ENCODE peak calls at places on chromosomes 12 and 14, in ten cellular contexts. U is Right ventricle myocardium superior; R is uterus; H is activated T-helper 1 cell treated with anti-CD3 and anti-CD28 coated beads, Interleukin-2, amount 50 U/mL, for 16 hours; X is HL-60; B is neural crest cell; J is GM23338; O is globus pallidus; G is psoas muscle; N is M059J. K is an unnamed sample.

GRCh38 chr12:122963928-122964240 is 2.4 kb downstream of the ABCB9 start:
- DNase-seq in N (no peak), U (peak; percentile 73), X (no peak), J (no peak), O (peak; percentile 34), R (peak; percentile 59), H (no peak), B (no peak), G (no peak), K (no peak)

GRCh38 chr14:57502581-57503254 is 9.1 kb upstream of the CCDC198 start:
- DNase-seq in O (no peak), U (peak; percentile 45), X (no peak), G (peak; percentile 9), R (no peak), J (no peak), N (no peak), H (no peak), B (no peak), K (no peak)

GRCh38 chr12:4567073-4567881 is 5.3 kb downstream of the DYRK4 start:
- DNase-seq in R (no peak), X (peak; percentile 52), N (no peak), U (no peak), G (no peak), J (no peak), B (no peak), O (peak; percentile 50), H (no peak), K (no peak)

GRCh38 chr14:93643676-93644075 is 144.6 kb downstream of the PRIMA1 start:
- DNase-seq in H (no peak), U (no peak), X (no peak), O (no peak), G (no peak), B (no peak), R (no peak), N (no peak), J (no peak), K (no peak)

GRCh38 chr14:58362798-58363412 is 32.8 kb upstream of the TOMM20L start:
- DNase-seq in R (no peak), J (peak; percentile 47), O (no peak), B (no peak), H (no peak), N (peak; percentile 33), U (no peak), X (no peak), G (no peak), K (peak; percentile 16)

GRCh38 chr12:75856228-75856627 is 175.3 kb downstream of the PHLDA1 start:
- DNase-seq in J (no peak), O (no peak), N (no peak), R (no peak), U (no peak), G (no peak), B (no peak), H (no peak), X (no peak), K (no peak)

GRCh38 chr14:32137313-32137712 is 60.2 kb downstream of the ARHGAP5 start:
- DNase-seq in R (no peak), H (no peak), B (no peak), O (no peak), N (no peak), X (no peak), G (no peak), U (no peak), J (no peak), K (no peak)

GRCh38 chr14:95564060-95564459 is 29.2 kb downstream of the GLRX5 start:
- DNase-seq in N (peak; percentile 42), U (peak; percentile 60), H (no peak), X (no peak), B (no peak), R (peak; percentile 35), G (peak; percentile 47), J (no peak), O (no peak), K (no peak)

GRCh38 chr12:49296034-49296835 is 1.3 kb downstream of the PRPH start:
- DNase-seq in B (peak; percentile 45), R (no peak), O (no peak), N (no peak), G (peak; percentile 35), H (peak; percentile 32), U (peak; percentile 59), X (peak; percentile 43), J (peak; percentile 78), K (peak; percentile 88)

GRCh38 chr12:68310370-68310769 is 21.8 kb downstream of the MDM1 start:
- DNase-seq in J (no peak), R (no peak), X (no peak), B (no peak), N (peak; percentile 83), G (no peak), O (no peak), U (no peak), H (no peak), K (no peak)

GRCh38 chr12:6193853-6194815 is 6.1 kb upstream of the CD9 start:
- DNase-seq in H (no peak), R (no peak), G (no peak), O (no peak), U (no peak), J (peak; percentile 78), B (no peak), N (no peak), X (peak; percentile 30), K (no peak)

GRCh38 chr12:28096649-28097048 is 93.6 kb upstream of the CCDC91 start:
- DNase-seq in N (no peak), J (no peak), G (no peak), U (no peak), H (no peak), B (no peak), R (no peak), X (no peak), O (no peak), K (no peak)

GRCh38 chr14:95134304-95134933 is 22.9 kb downstream of the DICER1 start:
- DNase-seq in R (no peak), B (no peak), X (no peak), N (no peak), O (no peak), H (no peak), U (no peak), J (no peak), G (no peak), K (no peak)

GRCh38 chr14:68718033-68718725 is 74.7 kb downstream of the ZFP36L1 start:
- DNase-seq in U (no peak), X (no peak), H (no peak), O (no peak), R (no peak), B (no peak), G (no peak), J (peak; percentile 53), N (no peak), K (peak; percentile 30)

GRCh38 chr14:99188721-99189120 is 83.3 kb downstream of the BCL11B start:
- DNase-seq in U (no peak), H (no peak), B (no peak), J (peak; percentile 79), N (no peak), R (no peak), G (no peak), O (no peak), X (no peak), K (no peak)

GRCh38 chr12:114257687-114258086 is 148.3 kb downstream of the TBX5 start:
- DNase-seq in O (no peak), N (no peak), R (no peak), G (no peak), B (no peak), X (no peak), U (no peak), H (no peak), J (no peak), K (no peak)

GRCh38 chr12:132489078-132489601 is 811 bp upstream of the FBRSL1 start:
- DNase-seq in U (peak; percentile 69), J (no peak), O (no peak), B (peak; percentile 30), X (peak; percentile 76), G (peak; percentile 44), N (no peak), H (peak; percentile 21), R (no peak), K (no peak)

GRCh38 chr12:85575115-85576096 is 260.8 kb downstream of the RASSF9 start:
- DNase-seq in O (peak; percentile 19), H (no peak), R (peak; percentile 39), U (no peak), X (peak; percentile 29), G (peak; percentile 17), J (peak; percentile 71), N (peak; percentile 60), B (peak; percentile 39), K (peak; percentile 66)

GRCh38 chr12:42104087-42104486 is 40.6 kb downstream of the GXYLT1 start:
- DNase-seq in R (no peak), G (no peak), H (no peak), J (no peak), B (no peak), X (no peak), U (no peak), O (no peak), N (no peak), K (no peak)

GRCh38 chr12:76685246-76685678 is 78.7 kb upstream of the ZDHHC17 start:
- DNase-seq in X (no peak), N (peak; percentile 47), G (peak; percentile 19), U (peak; percentile 54), R (peak; percentile 32), J (peak; percentile 46), B (no peak), H (no peak), O (peak; percentile 16), K (no peak)

GRCh38 chr14:49692191-49692757 is 646 bp upstream of the KLHDC1 start:
- DNase-seq in G (no peak), X (no peak), U (no peak), B (no peak), O (no peak), H (no peak), J (no peak), N (no peak), R (no peak), K (no peak)

GRCh38 chr12:101680647-101681046 is 16.8 kb upstream of the CHPT1 start:
- DNase-seq in J (no peak), O (no peak), U (no peak), R (no peak), G (no peak), N (no peak), H (no peak), X (no peak), B (no peak), K (no peak)

GRCh38 chr14:77011226-77011762 is 17.2 kb downstream of the IRF2BPL start:
- DNase-seq in N (no peak), G (no peak), J (no peak), R (no peak), U (no peak), B (no peak), X (no peak), O (no peak), H (no peak), K (no peak)

GRCh38 chr14:93023039-93023438 is 92.7 kb downstream of the ITPK1 start:
- DNase-seq in J (peak; percentile 62), U (peak; percentile 27), H (no peak), G (no peak), X (peak; percentile 38), R (no peak), N (no peak), O (no peak), B (no peak), K (peak; percentile 49)

GRCh38 chr14:75615200-75615599 is 36.8 kb downstream of the FLVCR2 start:
- DNase-seq in J (no peak), G (no peak), H (no peak), B (no peak), O (peak; percentile 48), U (peak; percentile 51), R (no peak), X (peak; percentile 82), N (no peak), K (no peak)

GRCh38 chr14:100533647-100534485 is 53.4 kb downstream of the BEGAIN start:
- DNase-seq in J (no peak), H (no peak), U (peak; percentile 45), N (peak; percentile 22), O (no peak), B (peak; percentile 0), G (peak; percentile 9), X (peak; percentile 70), R (peak; percentile 31), K (no peak)

GRCh38 chr12:48827513-48828096 is 9.3 kb downstream of the CACNB3 start:
- DNase-seq in B (no peak), H (no peak), R (no peak), N (no peak), U (no peak), O (no peak), X (no peak), G (no peak), J (no peak), K (no peak)

GRCh38 chr14:30621354-30621953 is 665 bp upstream of the SCFD1 start:
- DNase-seq in R (no peak), H (no peak), X (peak; percentile 43), O (no peak), N (peak; percentile 40), J (peak; percentile 56), B (no peak), U (no peak), G (no peak), K (peak; percentile 12)

K was measured in HEK293T.